ENCODE peak calls at places on chromosomes 2 and 18, in eight cellular contexts. F is GM12865, N is GM13976, D is A549, B is astrocyte of the spinal cord, P is endodermal cell, Q is heart left ventricle, G is cardiac muscle cell. U is an unnamed sample.

GRCh38 chr2:3293221-3293620 is 84.4 kb downstream of the EIPR1 start:
- DNase-seq in F (no peak), N (no peak), B (no peak), Q (no peak), D (no peak), G (no peak), P (no peak), U (no peak)

GRCh38 chr18:3450358-3451107 is 561 bp downstream of the TGIF1 start:
- DNase-seq in D (no peak), N (peak; percentile 38), P (no peak), F (peak; percentile 29), Q (peak; percentile 73), G (peak; percentile 88), B (peak; percentile 83), U (no peak)

GRCh38 chr2:41598161-41598894 is 449.5 kb upstream of the PKDCC start:
- DNase-seq in P (no peak), G (peak; percentile 92), B (peak; percentile 61), D (no peak), N (no peak), F (no peak), Q (peak; percentile 14), U (no peak)

GRCh38 chr18:51687845-51688585 is 490.5 kb upstream of the MEX3C start:
- DNase-seq in P (no peak), F (no peak), Q (no peak), G (no peak), N (no peak), D (no peak), B (no peak), U (no peak)

GRCh38 chr2:226813148-226813701 is 13.6 kb upstream of the IRS1 start:
- DNase-seq in B (peak; percentile 22), D (no peak), F (no peak), G (no peak), Q (no peak), N (peak; percentile 22), P (peak; percentile 74), U (no peak)

GRCh38 chr2:112519506-112519905 is 22.8 kb upstream of the POLR1B start:
- DNase-seq in G (no peak), D (no peak), N (no peak), P (no peak), Q (no peak), F (no peak), B (no peak), U (no peak)

GRCh38 chr2:15724235-15724634 is 132.6 kb downstream of the DDX1 start:
- DNase-seq in Q (no peak), B (no peak), D (no peak), N (no peak), F (no peak), P (peak; percentile 22), G (no peak), U (no peak)

GRCh38 chr2:240069846-240070245 is 16.5 kb upstream of the OR6B3 start:
- DNase-seq in Q (no peak), N (no peak), F (no peak), D (no peak), B (no peak), P (no peak), G (no peak), U (no peak)

GRCh38 chr2:180651596-180651995 is 328.8 kb upstream of the UBE2E3 start:
- DNase-seq in P (no peak), B (no peak), F (no peak), D (no peak), Q (no peak), N (no peak), G (no peak), U (no peak)

GRCh38 chr2:216904974-216905373 is 45.1 kb upstream of the TNP1 start:
- DNase-seq in D (no peak), N (no peak), B (no peak), P (no peak), G (no peak), Q (no peak), F (no peak), U (no peak)

GRCh38 chr2:113136828-113137775 is 9.7 kb downstream of the IL1RN start:
- DNase-seq in N (peak; percentile 57), B (peak; percentile 52), G (peak; percentile 57), Q (no peak), D (no peak), P (peak; percentile 74), F (peak; percentile 62), U (no peak)

GRCh38 chr2:39938035-39938835 is 159.2 kb upstream of the THUMPD2 start:
- DNase-seq in Q (no peak), N (no peak), D (no peak), P (no peak), G (peak; percentile 12), F (no peak), B (peak; percentile 93), U (no peak)

GRCh38 chr2:120511546-120512320 is 165.8 kb downstream of the INHBB start:
- DNase-seq in Q (no peak), N (no peak), F (no peak), G (no peak), P (peak; percentile 66), D (no peak), B (no peak), U (no peak)

GRCh38 chr18:6920099-6920955 is 190.8 kb downstream of the ARHGAP28 start:
- DNase-seq in D (peak; percentile 13), P (peak; percentile 94), F (peak; percentile 57), Q (no peak), G (peak; percentile 82), N (peak; percentile 52), B (peak; percentile 69), U (peak; percentile 42)

GRCh38 chr2:219213486-219214071 is 5.2 kb downstream of the ABCB6 start:
- DNase-seq in N (no peak), F (no peak), B (no peak), D (no peak), G (no peak), P (no peak), Q (peak; percentile 3), U (no peak)

GRCh38 chr18:46167971-46168370 is 63.8 kb downstream of the HAUS1 start:
- DNase-seq in N (peak; percentile 72), G (no peak), B (no peak), F (peak; percentile 90), Q (no peak), D (no peak), P (peak; percentile 55), U (no peak)

GRCh38 chr18:9673296-9674251 is 34.5 kb upstream of the RAB31 start:
- DNase-seq in P (peak; percentile 69), B (peak; percentile 61), D (peak; percentile 94), Q (peak; percentile 34), F (peak; percentile 96), N (peak; percentile 84), G (peak; percentile 81), U (no peak)

GRCh38 chr2:152307863-152308262 is 27.1 kb upstream of the FMNL2 start:
- DNase-seq in D (no peak), F (no peak), G (no peak), P (no peak), Q (no peak), N (no peak), B (no peak), U (no peak)

GRCh38 chr2:24434576-24434975 is 56.5 kb upstream of the NCOA1 start:
- DNase-seq in Q (peak; percentile 27), D (no peak), B (no peak), N (no peak), P (no peak), F (no peak), G (no peak), U (no peak)

GRCh38 chr2:150485114-150485870 is 2.2 kb downstream of the RND3 start:
- DNase-seq in B (peak; percentile 79), G (peak; percentile 80), N (peak; percentile 29), F (peak; percentile 36), D (peak; percentile 41), Q (peak; percentile 74), P (peak; percentile 92), U (peak; percentile 42)
- TF ChIP-seq CTCF in B (peak; percentile 46), G (peak; percentile 39), N (no peak), F (peak; percentile 9), D (peak; percentile 18), Q (peak; percentile 37), P (peak; percentile 67), U (no peak)

GRCh38 chr2:45888167-45888566 is 236.7 kb downstream of the PRKCE start:
- DNase-seq in N (no peak), D (no peak), G (peak; percentile 72), B (no peak), P (no peak), F (no peak), Q (no peak), U (no peak)

GRCh38 chr2:45889620-45890019 is 238.1 kb downstream of the PRKCE start:
- DNase-seq in D (no peak), Q (no peak), G (no peak), F (no peak), P (no peak), N (peak; percentile 44), B (no peak), U (no peak)

GRCh38 chr2:45890094-45890646 is 238.7 kb downstream of the PRKCE start:
- DNase-seq in B (no peak), F (no peak), Q (no peak), P (no peak), D (no peak), G (no peak), N (no peak), U (no peak)

GRCh38 chr2:45888641-45889040 is 237.2 kb downstream of the PRKCE start:
- DNase-seq in F (no peak), B (no peak), N (no peak), P (no peak), D (no peak), G (no peak), Q (no peak), U (no peak)

DNA sequence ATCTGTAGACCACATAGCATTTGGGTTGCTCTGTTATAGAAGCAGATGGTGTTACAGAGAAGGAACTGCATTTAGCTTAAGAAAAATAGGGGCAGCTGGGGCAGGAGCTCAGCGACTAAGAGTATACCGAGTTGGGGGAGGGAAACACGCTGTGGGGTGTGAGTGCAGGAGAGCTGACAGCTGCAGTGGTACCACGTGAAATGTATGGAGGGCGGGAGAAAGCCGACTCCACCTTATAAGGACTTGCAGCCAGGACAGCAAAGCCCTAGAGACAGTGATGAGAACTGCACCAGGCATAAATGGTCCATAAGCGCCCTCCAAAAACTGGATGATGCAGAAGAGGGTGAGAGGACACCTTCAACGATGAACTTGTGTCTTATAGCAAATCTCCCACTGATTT is 237.6 kb downstream of the PRKCE start:
- DNase-seq in D (no peak), B (no peak), Q (peak; percentile 29), G (peak; percentile 25), N (peak; percentile 79), F (peak; percentile 69), P (peak; percentile 65), U (no peak)
- TF ChIP-seq CTCF in D (no peak), B (peak; percentile 6), Q (no peak), G (no peak), N (peak; percentile 10), F (peak; percentile 25), P (peak; percentile 61), U (no peak)

GRCh38 chr18:47899107-47899840 is 31.2 kb downstream of the SMAD2 start:
- DNase-seq in D (no peak), Q (no peak), B (no peak), P (no peak), F (no peak), N (no peak), G (peak; percentile 39), U (no peak)
- TF ChIP-seq CTCF in D (peak; percentile 19), Q (no peak), B (no peak), P (peak; percentile 48), F (no peak), N (no peak), G (peak; percentile 17), U (no peak)

DNA sequence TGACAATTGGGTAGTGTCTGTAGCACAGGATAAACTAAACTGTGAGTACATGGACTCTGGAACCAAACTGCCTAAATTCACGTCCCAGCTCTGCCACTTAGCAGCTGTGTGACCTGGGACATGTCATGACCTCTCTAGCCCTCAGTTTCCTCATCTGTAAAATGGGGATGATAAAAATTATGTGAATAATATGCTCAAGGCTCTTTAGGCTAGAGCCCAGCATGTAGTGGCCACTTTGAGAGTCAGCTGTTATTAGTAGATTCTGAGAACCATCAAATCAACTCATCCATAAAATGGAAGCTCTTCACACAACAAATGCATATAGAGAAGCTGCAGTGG is 87.7 kb downstream of the INPP5D start:
- DNase-seq in D (no peak), G (no peak), F (no peak), Q (no peak), N (no peak), B (no peak), P (no peak), U (no peak)
- TF ChIP-seq CTCF in D (no peak), G (no peak), F (no peak), Q (no peak), N (no peak), B (no peak), P (no peak), U (no peak)

U was measured in omental fat pad.